ENCODE peak calls at places on chromosomes 6 and 20, in ten cellular contexts. One of them, this sample, is unnamed.

GRCh38 chr20:64119681-64120341 is 12.4 kb upstream of the NPBWR2 start:
- DNase-seq in stimulated activated naive CD8-positive, alpha-beta T cell treated with anti-CD3 and anti-CD28 coated beads, Interleukin-15, Interleukin-2, amounts not matched to agents 100 U/mL and 50 U/mL, for 24 hours: no peak
- DNase-seq in fibroblast of mammary gland: peak
- DNase-seq in fibroblast of pulmonary artery: peak
- DNase-seq in HT-29: no peak
- DNase-seq in fibroblast of lung: peak
- DNase-seq in cardiac muscle cell: no peak
- DNase-seq in AML-193: no peak
- DNase-seq in mesenteric fat pad: peak
- DNase-seq in substantia nigra: no peak
- DNase-seq in this sample: no peak

GRCh38 chr6:111830003-111830402 is 43.2 kb downstream of the FYN start:
- DNase-seq in stimulated activated naive CD8-positive, alpha-beta T cell treated with anti-CD3 and anti-CD28 coated beads, Interleukin-15, Interleukin-2, amounts not matched to agents 100 U/mL and 50 U/mL, for 24 hours: no peak
- DNase-seq in cardiac muscle cell: no peak
- DNase-seq in fibroblast of mammary gland: no peak
- DNase-seq in mesenteric fat pad: no peak
- DNase-seq in AML-193: no peak
- DNase-seq in substantia nigra: no peak
- DNase-seq in fibroblast of pulmonary artery: no peak
- DNase-seq in fibroblast of lung: no peak
- DNase-seq in HT-29: no peak
- DNase-seq in this sample: no peak

GRCh38 chr20:31440012-31440659 is at the start of gene DEFB123:
- DNase-seq in fibroblast of mammary gland: no peak
- DNase-seq in stimulated activated naive CD8-positive, alpha-beta T cell treated with anti-CD3 and anti-CD28 coated beads, Interleukin-15, Interleukin-2, amounts not matched to agents 100 U/mL and 50 U/mL, for 24 hours: peak
- DNase-seq in HT-29: no peak
- DNase-seq in mesenteric fat pad: no peak
- DNase-seq in cardiac muscle cell: no peak
- DNase-seq in fibroblast of pulmonary artery: no peak
- DNase-seq in fibroblast of lung: no peak
- DNase-seq in AML-193: no peak
- DNase-seq in substantia nigra: no peak
- DNase-seq in this sample: no peak

GRCh38 chr6:159929819-159930218 is 39.0 kb downstream of the MAS1 start:
- DNase-seq in fibroblast of pulmonary artery: peak
- DNase-seq in stimulated activated naive CD8-positive, alpha-beta T cell treated with anti-CD3 and anti-CD28 coated beads, Interleukin-15, Interleukin-2, amounts not matched to agents 100 U/mL and 50 U/mL, for 24 hours: peak
- DNase-seq in substantia nigra: no peak
- DNase-seq in mesenteric fat pad: no peak
- DNase-seq in AML-193: no peak
- DNase-seq in HT-29: peak
- DNase-seq in fibroblast of mammary gland: no peak
- DNase-seq in fibroblast of lung: no peak
- DNase-seq in cardiac muscle cell: peak
- DNase-seq in this sample: no peak

GRCh38 chr20:7829776-7830175 is 110.5 kb downstream of the HAO1 start:
- DNase-seq in fibroblast of lung: no peak
- DNase-seq in fibroblast of mammary gland: peak
- DNase-seq in mesenteric fat pad: no peak
- DNase-seq in stimulated activated naive CD8-positive, alpha-beta T cell treated with anti-CD3 and anti-CD28 coated beads, Interleukin-15, Interleukin-2, amounts not matched to agents 100 U/mL and 50 U/mL, for 24 hours: no peak
- DNase-seq in fibroblast of pulmonary artery: no peak
- DNase-seq in substantia nigra: no peak
- DNase-seq in cardiac muscle cell: no peak
- DNase-seq in AML-193: no peak
- DNase-seq in HT-29: no peak
- DNase-seq in this sample: no peak

GRCh38 chr20:50727792-50728485 is 3.4 kb upstream of the PARD6B start:
- DNase-seq in HT-29: peak
- DNase-seq in mesenteric fat pad: no peak
- DNase-seq in cardiac muscle cell: no peak
- DNase-seq in substantia nigra: no peak
- DNase-seq in fibroblast of mammary gland: peak
- DNase-seq in fibroblast of lung: no peak
- DNase-seq in AML-193: no peak
- DNase-seq in stimulated activated naive CD8-positive, alpha-beta T cell treated with anti-CD3 and anti-CD28 coated beads, Interleukin-15, Interleukin-2, amounts not matched to agents 100 U/mL and 50 U/mL, for 24 hours: no peak
- DNase-seq in fibroblast of pulmonary artery: no peak
- DNase-seq in this sample: no peak

GRCh38 chr6:42101186-42101657 is 41.2 kb downstream of the C6orf132 start:
- DNase-seq in fibroblast of lung: peak
- DNase-seq in mesenteric fat pad: no peak
- DNase-seq in stimulated activated naive CD8-positive, alpha-beta T cell treated with anti-CD3 and anti-CD28 coated beads, Interleukin-15, Interleukin-2, amounts not matched to agents 100 U/mL and 50 U/mL, for 24 hours: no peak
- DNase-seq in HT-29: peak
- DNase-seq in fibroblast of pulmonary artery: peak
- DNase-seq in substantia nigra: no peak
- DNase-seq in fibroblast of mammary gland: peak
- DNase-seq in AML-193: no peak
- DNase-seq in cardiac muscle cell: no peak
- DNase-seq in this sample: no peak

GRCh38 chr6:142184332-142184731 is 37.3 kb downstream of the VTA1 start:
- DNase-seq in fibroblast of lung: no peak
- DNase-seq in HT-29: no peak
- DNase-seq in fibroblast of mammary gland: no peak
- DNase-seq in stimulated activated naive CD8-positive, alpha-beta T cell treated with anti-CD3 and anti-CD28 coated beads, Interleukin-15, Interleukin-2, amounts not matched to agents 100 U/mL and 50 U/mL, for 24 hours: no peak
- DNase-seq in mesenteric fat pad: no peak
- DNase-seq in AML-193: no peak
- DNase-seq in substantia nigra: no peak
- DNase-seq in fibroblast of pulmonary artery: no peak
- DNase-seq in cardiac muscle cell: no peak
- DNase-seq in this sample: no peak

GRCh38 chr20:40197744-40198143 is 491.3 kb downstream of the MAFB start:
- DNase-seq in cardiac muscle cell: no peak
- DNase-seq in substantia nigra: no peak
- DNase-seq in fibroblast of pulmonary artery: no peak
- DNase-seq in HT-29: no peak
- DNase-seq in stimulated activated naive CD8-positive, alpha-beta T cell treated with anti-CD3 and anti-CD28 coated beads, Interleukin-15, Interleukin-2, amounts not matched to agents 100 U/mL and 50 U/mL, for 24 hours: no peak
- DNase-seq in fibroblast of mammary gland: no peak
- DNase-seq in fibroblast of lung: peak
- DNase-seq in mesenteric fat pad: no peak
- DNase-seq in AML-193: no peak
- DNase-seq in this sample: no peak

GRCh38 chr6:48389146-48390043 is 278.4 kb upstream of the PTCHD4 start:
- DNase-seq in cardiac muscle cell: peak
- DNase-seq in HT-29: peak
- DNase-seq in substantia nigra: no peak
- DNase-seq in fibroblast of mammary gland: no peak
- DNase-seq in fibroblast of pulmonary artery: no peak
- DNase-seq in fibroblast of lung: no peak
- DNase-seq in mesenteric fat pad: no peak
- DNase-seq in AML-193: no peak
- DNase-seq in stimulated activated naive CD8-positive, alpha-beta T cell treated with anti-CD3 and anti-CD28 coated beads, Interleukin-15, Interleukin-2, amounts not matched to agents 100 U/mL and 50 U/mL, for 24 hours: no peak
- DNase-seq in this sample: no peak

GRCh38 chr6:44116643-44117382 is 10.4 kb downstream of the MRPL14 start:
- DNase-seq in fibroblast of pulmonary artery: peak
- DNase-seq in fibroblast of mammary gland: peak
- DNase-seq in AML-193: no peak
- DNase-seq in mesenteric fat pad: no peak
- DNase-seq in HT-29: no peak
- DNase-seq in substantia nigra: no peak
- DNase-seq in cardiac muscle cell: no peak
- DNase-seq in fibroblast of lung: peak
- DNase-seq in stimulated activated naive CD8-positive, alpha-beta T cell treated with anti-CD3 and anti-CD28 coated beads, Interleukin-15, Interleukin-2, amounts not matched to agents 100 U/mL and 50 U/mL, for 24 hours: no peak
- DNase-seq in this sample: peak

GRCh38 chr6:168385858-168386735 is 54.9 kb upstream of the SMOC2 start:
- DNase-seq in fibroblast of lung: no peak
- DNase-seq in fibroblast of mammary gland: no peak
- DNase-seq in fibroblast of pulmonary artery: no peak
- DNase-seq in mesenteric fat pad: no peak
- DNase-seq in AML-193: no peak
- DNase-seq in cardiac muscle cell: no peak
- DNase-seq in stimulated activated naive CD8-positive, alpha-beta T cell treated with anti-CD3 and anti-CD28 coated beads, Interleukin-15, Interleukin-2, amounts not matched to agents 100 U/mL and 50 U/mL, for 24 hours: no peak
- DNase-seq in substantia nigra: no peak
- DNase-seq in HT-29: no peak
- DNase-seq in this sample: no peak

GRCh38 chr6:71476371-71476770 is 187.8 kb downstream of the OGFRL1 start:
- DNase-seq in fibroblast of pulmonary artery: no peak
- DNase-seq in HT-29: no peak
- DNase-seq in mesenteric fat pad: no peak
- DNase-seq in stimulated activated naive CD8-positive, alpha-beta T cell treated with anti-CD3 and anti-CD28 coated beads, Interleukin-15, Interleukin-2, amounts not matched to agents 100 U/mL and 50 U/mL, for 24 hours: no peak
- DNase-seq in AML-193: no peak
- DNase-seq in substantia nigra: no peak
- DNase-seq in cardiac muscle cell: no peak
- DNase-seq in fibroblast of mammary gland: peak
- DNase-seq in fibroblast of lung: no peak
- DNase-seq in this sample: no peak

GRCh38 chr6:46528956-46529750 is 37.9 kb upstream of the RCAN2 start:
- DNase-seq in AML-193: no peak
- DNase-seq in mesenteric fat pad: no peak
- DNase-seq in substantia nigra: no peak
- DNase-seq in HT-29: no peak
- DNase-seq in cardiac muscle cell: no peak
- DNase-seq in fibroblast of pulmonary artery: no peak
- DNase-seq in fibroblast of mammary gland: no peak
- DNase-seq in fibroblast of lung: no peak
- DNase-seq in stimulated activated naive CD8-positive, alpha-beta T cell treated with anti-CD3 and anti-CD28 coated beads, Interleukin-15, Interleukin-2, amounts not matched to agents 100 U/mL and 50 U/mL, for 24 hours: no peak
- DNase-seq in this sample: no peak

GRCh38 chr6:11918021-11918738 is 93.9 kb upstream of the HIVEP1 start:
- DNase-seq in substantia nigra: no peak
- DNase-seq in AML-193: no peak
- DNase-seq in mesenteric fat pad: no peak
- DNase-seq in fibroblast of pulmonary artery: peak
- DNase-seq in stimulated activated naive CD8-positive, alpha-beta T cell treated with anti-CD3 and anti-CD28 coated beads, Interleukin-15, Interleukin-2, amounts not matched to agents 100 U/mL and 50 U/mL, for 24 hours: no peak
- DNase-seq in fibroblast of mammary gland: peak
- DNase-seq in fibroblast of lung: peak
- DNase-seq in cardiac muscle cell: no peak
- DNase-seq in HT-29: peak
- DNase-seq in this sample: peak

GRCh38 chr6:97026298-97026697 is 101.8 kb downstream of the KLHL32 start:
- DNase-seq in fibroblast of mammary gland: no peak
- DNase-seq in mesenteric fat pad: no peak
- DNase-seq in fibroblast of pulmonary artery: no peak
- DNase-seq in HT-29: no peak
- DNase-seq in cardiac muscle cell: no peak
- DNase-seq in fibroblast of lung: no peak
- DNase-seq in AML-193: no peak
- DNase-seq in stimulated activated naive CD8-positive, alpha-beta T cell treated with anti-CD3 and anti-CD28 coated beads, Interleukin-15, Interleukin-2, amounts not matched to agents 100 U/mL and 50 U/mL, for 24 hours: no peak
- DNase-seq in substantia nigra: no peak
- DNase-seq in this sample: no peak

GRCh38 chr6:41713161-41713649 is 22.2 kb downstream of the TFEB start:
- DNase-seq in fibroblast of lung: peak
- DNase-seq in HT-29: peak
- DNase-seq in mesenteric fat pad: no peak
- DNase-seq in cardiac muscle cell: no peak
- DNase-seq in stimulated activated naive CD8-positive, alpha-beta T cell treated with anti-CD3 and anti-CD28 coated beads, Interleukin-15, Interleukin-2, amounts not matched to agents 100 U/mL and 50 U/mL, for 24 hours: no peak
- DNase-seq in AML-193: no peak
- DNase-seq in substantia nigra: peak
- DNase-seq in fibroblast of pulmonary artery: peak
- DNase-seq in fibroblast of mammary gland: no peak
- DNase-seq in this sample: peak

GRCh38 chr20:44973053-44973452 is 6.7 kb downstream of the STK4 start:
- DNase-seq in HT-29: no peak
- DNase-seq in fibroblast of pulmonary artery: peak
- DNase-seq in cardiac muscle cell: no peak
- DNase-seq in stimulated activated naive CD8-positive, alpha-beta T cell treated with anti-CD3 and anti-CD28 coated beads, Interleukin-15, Interleukin-2, amounts not matched to agents 100 U/mL and 50 U/mL, for 24 hours: no peak
- DNase-seq in mesenteric fat pad: no peak
- DNase-seq in AML-193: no peak
- DNase-seq in fibroblast of lung: no peak
- DNase-seq in substantia nigra: no peak
- DNase-seq in fibroblast of mammary gland: no peak
- DNase-seq in this sample: peak

GRCh38 chr20:57386762-57387161 is 4.4 kb upstream of the RBM38 start:
- DNase-seq in fibroblast of mammary gland: no peak
- DNase-seq in HT-29: no peak
- DNase-seq in fibroblast of pulmonary artery: no peak
- DNase-seq in AML-193: no peak
- DNase-seq in substantia nigra: no peak
- DNase-seq in stimulated activated naive CD8-positive, alpha-beta T cell treated with anti-CD3 and anti-CD28 coated beads, Interleukin-15, Interleukin-2, amounts not matched to agents 100 U/mL and 50 U/mL, for 24 hours: no peak
- DNase-seq in mesenteric fat pad: no peak
- DNase-seq in cardiac muscle cell: no peak
- DNase-seq in fibroblast of lung: no peak
- DNase-seq in this sample: no peak

GRCh38 chr6:33620584-33621395 is at the start of gene ITPR3:
- DNase-seq in fibroblast of mammary gland: peak
- DNase-seq in stimulated activated naive CD8-positive, alpha-beta T cell treated with anti-CD3 and anti-CD28 coated beads, Interleukin-15, Interleukin-2, amounts not matched to agents 100 U/mL and 50 U/mL, for 24 hours: peak
- DNase-seq in mesenteric fat pad: no peak
- DNase-seq in fibroblast of lung: peak
- DNase-seq in cardiac muscle cell: peak
- DNase-seq in fibroblast of pulmonary artery: peak
- DNase-seq in HT-29: peak
- DNase-seq in AML-193: peak
- DNase-seq in substantia nigra: no peak
- DNase-seq in this sample: peak

GRCh38 chr6:138421089-138421488 is 17.1 kb downstream of the HEBP2 start:
- DNase-seq in substantia nigra: no peak
- DNase-seq in fibroblast of lung: no peak
- DNase-seq in mesenteric fat pad: no peak
- DNase-seq in HT-29: no peak
- DNase-seq in fibroblast of pulmonary artery: no peak
- DNase-seq in fibroblast of mammary gland: no peak
- DNase-seq in AML-193: no peak
- DNase-seq in stimulated activated naive CD8-positive, alpha-beta T cell treated with anti-CD3 and anti-CD28 coated beads, Interleukin-15, Interleukin-2, amounts not matched to agents 100 U/mL and 50 U/mL, for 24 hours: no peak
- DNase-seq in cardiac muscle cell: no peak
- DNase-seq in this sample: no peak

GRCh38 chr6:34718867-34719441 is 22.4 kb upstream of the ILRUN start:
- DNase-seq in stimulated activated naive CD8-positive, alpha-beta T cell treated with anti-CD3 and anti-CD28 coated beads, Interleukin-15, Interleukin-2, amounts not matched to agents 100 U/mL and 50 U/mL, for 24 hours: no peak
- DNase-seq in AML-193: no peak
- DNase-seq in mesenteric fat pad: no peak
- DNase-seq in cardiac muscle cell: no peak
- DNase-seq in fibroblast of lung: no peak
- DNase-seq in fibroblast of mammary gland: no peak
- DNase-seq in fibroblast of pulmonary artery: no peak
- DNase-seq in substantia nigra: no peak
- DNase-seq in HT-29: no peak
- DNase-seq in this sample: no peak

GRCh38 chr6:135379647-135380046 is 117.9 kb downstream of the AHI1 start:
- DNase-seq in substantia nigra: no peak
- DNase-seq in AML-193: no peak
- DNase-seq in fibroblast of mammary gland: no peak
- DNase-seq in fibroblast of pulmonary artery: no peak
- DNase-seq in cardiac muscle cell: no peak
- DNase-seq in stimulated activated naive CD8-positive, alpha-beta T cell treated with anti-CD3 and anti-CD28 coated beads, Interleukin-15, Interleukin-2, amounts not matched to agents 100 U/mL and 50 U/mL, for 24 hours: no peak
- DNase-seq in HT-29: no peak
- DNase-seq in mesenteric fat pad: no peak
- DNase-seq in fibroblast of lung: no peak
- DNase-seq in this sample: no peak

GRCh38 chr6:134295953-134296553 is 21.9 kb downstream of the SGK1 start:
- DNase-seq in fibroblast of lung: peak
- DNase-seq in AML-193: peak
- DNase-seq in fibroblast of mammary gland: peak
- DNase-seq in mesenteric fat pad: no peak
- DNase-seq in substantia nigra: no peak
- DNase-seq in cardiac muscle cell: no peak
- DNase-seq in fibroblast of pulmonary artery: peak
- DNase-seq in stimulated activated naive CD8-positive, alpha-beta T cell treated with anti-CD3 and anti-CD28 coated beads, Interleukin-15, Interleukin-2, amounts not matched to agents 100 U/mL and 50 U/mL, for 24 hours: no peak
- DNase-seq in HT-29: peak
- DNase-seq in this sample: peak

GRCh38 chr6:44470106-44470446 is 82.6 kb downstream of the CDC5L start:
- DNase-seq in fibroblast of lung: no peak
- DNase-seq in fibroblast of mammary gland: no peak
- DNase-seq in stimulated activated naive CD8-positive, alpha-beta T cell treated with anti-CD3 and anti-CD28 coated beads, Interleukin-15, Interleukin-2, amounts not matched to agents 100 U/mL and 50 U/mL, for 24 hours: no peak
- DNase-seq in fibroblast of pulmonary artery: no peak
- DNase-seq in substantia nigra: no peak
- DNase-seq in cardiac muscle cell: no peak
- DNase-seq in AML-193: no peak
- DNase-seq in mesenteric fat pad: no peak
- DNase-seq in HT-29: no peak
- DNase-seq in this sample: no peak

GRCh38 chr6:142544199-142544838 is 242.5 kb downstream of the ADGRG6 start:
- DNase-seq in stimulated activated naive CD8-positive, alpha-beta T cell treated with anti-CD3 and anti-CD28 coated beads, Interleukin-15, Interleukin-2, amounts not matched to agents 100 U/mL and 50 U/mL, for 24 hours: no peak
- DNase-seq in mesenteric fat pad: no peak
- DNase-seq in fibroblast of lung: no peak
- DNase-seq in fibroblast of pulmonary artery: no peak
- DNase-seq in cardiac muscle cell: no peak
- DNase-seq in substantia nigra: no peak
- DNase-seq in fibroblast of mammary gland: no peak
- DNase-seq in HT-29: no peak
- DNase-seq in AML-193: no peak
- DNase-seq in this sample: no peak

GRCh38 chr6:133132092-133132491 is 109.1 kb upstream of the EYA4 start:
- DNase-seq in fibroblast of lung: peak
- DNase-seq in mesenteric fat pad: no peak
- DNase-seq in AML-193: no peak
- DNase-seq in substantia nigra: no peak
- DNase-seq in stimulated activated naive CD8-positive, alpha-beta T cell treated with anti-CD3 and anti-CD28 coated beads, Interleukin-15, Interleukin-2, amounts not matched to agents 100 U/mL and 50 U/mL, for 24 hours: no peak
- DNase-seq in fibroblast of mammary gland: no peak
- DNase-seq in cardiac muscle cell: peak
- DNase-seq in HT-29: no peak
- DNase-seq in fibroblast of pulmonary artery: no peak
- DNase-seq in this sample: no peak

GRCh38 chr6:25962368-25963127 is at the start of gene TRIM38:
- DNase-seq in stimulated activated naive CD8-positive, alpha-beta T cell treated with anti-CD3 and anti-CD28 coated beads, Interleukin-15, Interleukin-2, amounts not matched to agents 100 U/mL and 50 U/mL, for 24 hours: peak
- DNase-seq in substantia nigra: no peak
- DNase-seq in HT-29: peak
- DNase-seq in fibroblast of pulmonary artery: peak
- DNase-seq in fibroblast of mammary gland: peak
- DNase-seq in mesenteric fat pad: no peak
- DNase-seq in fibroblast of lung: peak
- DNase-seq in cardiac muscle cell: peak
- DNase-seq in AML-193: peak
- DNase-seq in this sample: peak